ENCODE peak calls at places on chromosome 7, in nine cellular contexts. H, T, J, X, P, I, C, E and U are unnamed samples.

GRCh38 chr7:133746847-133747246 is 380.3 kb upstream of the LRGUK start:
- DNase-seq in H (no peak), T (no peak), J (no peak), X (no peak), P (no peak), I (no peak), C (no peak), E (no peak), U (no peak)

GRCh38 chr7:18638594-18639452 is 143.3 kb downstream of the HDAC9 start:
- DNase-seq in H (no peak), T (no peak), J (no peak), X (no peak), P (no peak), I (no peak), C (no peak), E (no peak), U (peak; percentile 27)

GRCh38 chr7:91941450-91941849 is 788 bp downstream of the AKAP9 start:
- DNase-seq in H (peak; percentile 11), T (no peak), J (no peak), X (no peak), P (peak; percentile 36), I (no peak), C (peak; percentile 60), E (peak; percentile 17), U (peak; percentile 73)

GRCh38 chr7:117322741-117323584 is at the start of gene WNT2:
- DNase-seq in H (no peak), T (peak; percentile 14), J (no peak), X (no peak), P (no peak), I (no peak), C (no peak), E (no peak), U (peak; percentile 33)

GRCh38 chr7:3300221-3300650 is 816 bp upstream of the SDK1 start:
- DNase-seq in H (no peak), T (no peak), J (no peak), X (no peak), P (no peak), I (no peak), C (no peak), E (no peak), U (no peak)

GRCh38 chr7:116772423-116772852 is 89.9 kb upstream of the CAPZA2 start:
- DNase-seq in H (no peak), T (no peak), J (no peak), X (no peak), P (no peak), I (no peak), C (peak; percentile 93), E (no peak), U (peak; percentile 71)

GRCh38 chr7:76149847-76150691 is 51.6 kb upstream of the SRRM3 start:
- DNase-seq in H (no peak), T (no peak), J (no peak), X (no peak), P (no peak), I (no peak), C (no peak), E (no peak), U (no peak)

GRCh38 chr7:156889089-156889488 is 3.9 kb downstream of the LMBR1 start:
- DNase-seq in H (no peak), T (no peak), J (peak; percentile 69), X (no peak), P (no peak), I (no peak), C (no peak), E (no peak), U (peak; percentile 63)

GRCh38 chr7:13908667-13909382 is 80.6 kb downstream of the ETV1 start:
- DNase-seq in H (no peak), T (no peak), J (no peak), X (no peak), P (no peak), I (no peak), C (no peak), E (no peak), U (peak; percentile 90)

GRCh38 chr7:106582365-106582764 is 78.6 kb downstream of the CCDC71L start:
- DNase-seq in H (no peak), T (no peak), J (no peak), X (no peak), P (no peak), I (no peak), C (no peak), E (no peak), U (no peak)

GRCh38 chr7:66348959-66349358 is 143.8 kb downstream of the TPST1 start:
- DNase-seq in H (no peak), T (no peak), J (no peak), X (no peak), P (no peak), I (no peak), C (peak; percentile 23), E (no peak), U (no peak)

GRCh38 chr7:130674456-130674855 is 5.9 kb upstream of the COPG2 start:
- DNase-seq in H (no peak), T (no peak), J (no peak), X (no peak), P (no peak), I (no peak), C (no peak), E (no peak), U (no peak)

GRCh38 chr7:137875746-137876145 is 29.0 kb upstream of the DGKI start:
- DNase-seq in H (no peak), T (no peak), J (no peak), X (no peak), P (no peak), I (no peak), C (no peak), E (no peak), U (no peak)

GRCh38 chr7:67716729-67717128 is 720.1 kb downstream of the TYW1 start:
- DNase-seq in H (no peak), T (no peak), J (no peak), X (no peak), P (no peak), I (no peak), C (no peak), E (no peak), U (peak; percentile 37)

GRCh38 chr7:27088002-27088931 is 7.5 kb downstream of the HOXA1 start:
- DNase-seq in H (no peak), T (no peak), J (no peak), X (no peak), P (no peak), I (no peak), C (no peak), E (no peak), U (no peak)

GRCh38 chr7:55526770-55527169 is 45.5 kb downstream of the VOPP1 start:
- DNase-seq in H (no peak), T (no peak), J (no peak), X (no peak), P (peak; percentile 46), I (no peak), C (no peak), E (no peak), U (peak; percentile 83)

GRCh38 chr7:149706398-149706797 is 67.0 kb downstream of the ZNF467 start:
- DNase-seq in H (no peak), T (no peak), J (no peak), X (no peak), P (no peak), I (no peak), C (no peak), E (no peak), U (no peak)